ENCODE peak calls at places on chromosomes 12 and 14, in four cellular contexts. One of them, this sample, is unnamed.

GRCh38 chr14:99560946-99561683 is 42.9 kb downstream of the CCDC85C start:
- DNase-seq in breast epithelium: peak; percentile 70
- DNase-seq in GM12878: no peak
- DNase-seq in lower leg skin: no peak
- DNase-seq in this sample: no peak

GRCh38 chr12:81296556-81297305 is 218.9 kb downstream of the ACSS3 start:
- DNase-seq in breast epithelium: no peak
- DNase-seq in GM12878: no peak
- DNase-seq in lower leg skin: no peak
- DNase-seq in this sample: no peak

GRCh38 chr12:54419088-54419887 is at the start of gene ITGA5:
- DNase-seq in lower leg skin: peak; percentile 96
- DNase-seq in GM12878: no peak
- DNase-seq in breast epithelium: peak; percentile 47
- DNase-seq in this sample: no peak

GRCh38 chr12:69901141-69901900 is 76.3 kb downstream of the MYRFL start:
- DNase-seq in breast epithelium: no peak
- DNase-seq in GM12878: no peak
- DNase-seq in lower leg skin: no peak
- DNase-seq in this sample: no peak

GRCh38 chr12:59219148-59219547 is 298.8 kb upstream of the LRIG3 start:
- DNase-seq in lower leg skin: no peak
- DNase-seq in GM12878: no peak
- DNase-seq in breast epithelium: no peak
- DNase-seq in this sample: no peak

GRCh38 chr12:75666980-75667359 is 155.6 kb upstream of the KRR1 start:
- DNase-seq in lower leg skin: no peak
- DNase-seq in GM12878: no peak
- DNase-seq in breast epithelium: no peak
- DNase-seq in this sample: no peak

GRCh38 chr12:4383304-4383865 is 3.9 kb upstream of the FGF23 start:
- DNase-seq in lower leg skin: no peak
- DNase-seq in breast epithelium: no peak
- DNase-seq in GM12878: no peak
- DNase-seq in this sample: no peak

GRCh38 chr14:99524804-99525698 is 43.8 kb downstream of the CCNK start:
- DNase-seq in lower leg skin: no peak
- DNase-seq in GM12878: no peak
- DNase-seq in breast epithelium: no peak
- DNase-seq in this sample: no peak

GRCh38 chr12:106732890-106733289 is 41.6 kb upstream of the RIC8B start:
- DNase-seq in lower leg skin: peak; percentile 7
- DNase-seq in breast epithelium: no peak
- DNase-seq in GM12878: no peak
- DNase-seq in this sample: no peak

GRCh38 chr12:124386661-124387509 is 92.0 kb downstream of the RFLNA start:
- DNase-seq in breast epithelium: no peak
- DNase-seq in lower leg skin: no peak
- DNase-seq in GM12878: no peak
- DNase-seq in this sample: no peak

GRCh38 chr12:48285751-48286650 is 64.7 kb downstream of the ZNF641 start:
- DNase-seq in lower leg skin: no peak
- DNase-seq in GM12878: no peak
- DNase-seq in breast epithelium: no peak
- DNase-seq in this sample: no peak

GRCh38 chr12:112386726-112387125 is 4.5 kb upstream of the HECTD4 start:
- DNase-seq in GM12878: no peak
- DNase-seq in breast epithelium: no peak
- DNase-seq in lower leg skin: no peak
- DNase-seq in this sample: no peak

GRCh38 chr14:77053046-77053841 is 24.7 kb upstream of the IRF2BPL start:
- DNase-seq in GM12878: no peak
- DNase-seq in breast epithelium: peak; percentile 63
- DNase-seq in lower leg skin: no peak
- DNase-seq in this sample: peak; percentile 82

GRCh38 chr12:75859868-75860267 is 171.7 kb downstream of the PHLDA1 start:
- DNase-seq in lower leg skin: no peak
- DNase-seq in breast epithelium: no peak
- DNase-seq in GM12878: no peak
- DNase-seq in this sample: no peak

GRCh38 chr12:66692170-66692569 is 13.3 kb upstream of the GRIP1 start:
- DNase-seq in GM12878: no peak
- DNase-seq in breast epithelium: no peak
- DNase-seq in lower leg skin: no peak
- DNase-seq in this sample: no peak

GRCh38 chr12:66694666-66695065 is 15.8 kb upstream of the GRIP1 start:
- DNase-seq in lower leg skin: no peak
- DNase-seq in GM12878: no peak
- DNase-seq in breast epithelium: no peak
- DNase-seq in this sample: no peak

GRCh38 chr12:66692986-66693385 is 14.1 kb upstream of the GRIP1 start:
- DNase-seq in breast epithelium: no peak
- DNase-seq in GM12878: no peak
- DNase-seq in lower leg skin: no peak
- DNase-seq in this sample: no peak

GRCh38 chr12:66695130-66695529 is 16.3 kb upstream of the GRIP1 start:
- DNase-seq in lower leg skin: no peak
- DNase-seq in breast epithelium: no peak
- DNase-seq in GM12878: no peak
- DNase-seq in this sample: no peak

DNA sequence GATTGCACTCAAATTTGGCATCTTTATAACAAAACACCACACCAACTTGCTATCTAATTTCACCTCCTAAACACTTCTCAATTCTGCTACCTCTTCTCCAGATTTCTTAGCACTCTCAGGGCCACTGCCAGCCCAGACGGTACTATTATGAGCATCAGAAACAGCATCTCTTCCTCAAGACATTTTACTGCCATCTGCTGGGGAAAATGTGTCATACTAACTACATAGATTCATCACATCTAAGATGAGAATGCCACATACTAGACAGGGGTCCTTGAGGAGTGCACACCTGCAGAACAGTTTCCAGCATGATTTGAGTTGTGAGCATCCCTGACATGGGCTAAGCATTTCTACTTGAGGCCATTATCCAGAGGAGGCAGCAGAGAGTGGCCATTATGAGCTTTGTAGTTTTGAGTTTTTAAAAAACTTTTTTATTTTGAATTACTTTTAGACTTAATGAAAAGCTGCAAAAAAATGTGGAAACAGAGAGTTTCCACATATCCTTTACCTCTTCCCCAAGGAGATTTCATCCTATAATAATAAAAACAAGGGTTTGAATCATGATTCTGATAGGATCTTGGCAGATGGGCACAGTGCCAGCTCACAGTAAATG is 15.1 kb upstream of the GRIP1 start:
- DNase-seq in lower leg skin: no peak
- DNase-seq in breast epithelium: no peak
- DNase-seq in GM12878: peak; percentile 23
- DNase-seq in this sample: no peak
- TF ChIP-seq CTCF in lower leg skin: no peak
- TF ChIP-seq CTCF in breast epithelium: peak; percentile 55
- TF ChIP-seq CTCF in GM12878: peak; percentile 67
- TF ChIP-seq CTCF in this sample: peak; percentile 59

DNA sequence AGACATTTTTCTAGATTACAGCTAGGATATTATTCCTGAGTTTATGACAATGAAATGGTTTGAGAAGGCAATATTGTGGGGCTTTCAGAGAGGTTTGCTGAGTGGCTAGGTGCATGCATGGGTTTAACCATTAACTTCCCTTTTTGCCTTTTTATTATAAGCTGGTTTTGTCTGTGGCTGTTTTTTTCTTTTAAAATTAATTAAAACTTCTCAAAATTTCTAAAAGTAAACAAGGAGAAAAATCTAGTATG is 104.0 kb upstream of the BCAT1 start:
- DNase-seq in breast epithelium: no peak
- DNase-seq in GM12878: no peak
- DNase-seq in lower leg skin: no peak
- DNase-seq in this sample: no peak
- H3K4me3 ChIP-seq in breast epithelium: peak overlapping the region; percentile 30
- H3K4me3 ChIP-seq in GM12878: peak overlapping the region; percentile 83
- H3K4me3 ChIP-seq in lower leg skin: no peak overlapping the region
- H3K4me3 ChIP-seq in this sample: peak overlapping the region; percentile 63

GRCh38 chr12:65306603-65307501 is 28.4 kb downstream of the MSRB3 start:
- DNase-seq in lower leg skin: no peak
- DNase-seq in GM12878: no peak
- DNase-seq in breast epithelium: no peak
- DNase-seq in this sample: peak; percentile 20
- TF ChIP-seq CTCF in lower leg skin: no peak
- TF ChIP-seq CTCF in GM12878: peak; percentile 60
- TF ChIP-seq CTCF in breast epithelium: no peak
- TF ChIP-seq CTCF in this sample: peak; percentile 66

GRCh38 chr12:109089683-109090082 is 3.6 kb downstream of the ALKBH2 start:
- DNase-seq in lower leg skin: no peak
- DNase-seq in breast epithelium: no peak
- DNase-seq in GM12878: no peak
- DNase-seq in this sample: no peak
- H3K4me3 ChIP-seq in lower leg skin: no peak overlapping the region
- H3K4me3 ChIP-seq in breast epithelium: no peak overlapping the region
- H3K4me3 ChIP-seq in GM12878: no peak overlapping the region
- H3K4me3 ChIP-seq in this sample: no peak overlapping the region

GRCh38 chr14:81710232-81710845 is 176.7 kb upstream of the SEL1L start:
- DNase-seq in lower leg skin: no peak
- DNase-seq in GM12878: peak; percentile 0
- DNase-seq in breast epithelium: no peak
- DNase-seq in this sample: no peak
- TF ChIP-seq CTCF in lower leg skin: no peak
- TF ChIP-seq CTCF in GM12878: peak; percentile 58
- TF ChIP-seq CTCF in breast epithelium: peak; percentile 55
- TF ChIP-seq CTCF in this sample: peak; percentile 55

GRCh38 chr12:8949525-8950286 is at the start of gene M6PR:
- DNase-seq in GM12878: peak; percentile 94
- DNase-seq in lower leg skin: peak; percentile 99
- DNase-seq in breast epithelium: peak; percentile 89
- DNase-seq in this sample: peak; percentile 98

GRCh38 chr12:8950287-8950574 is 786 bp upstream of the M6PR start:
- DNase-seq in lower leg skin: no peak
- DNase-seq in GM12878: no peak
- DNase-seq in breast epithelium: no peak
- DNase-seq in this sample: no peak

GRCh38 chr12:8948711-8949524 is 527 bp downstream of the M6PR start:
- DNase-seq in GM12878: no peak
- DNase-seq in lower leg skin: no peak
- DNase-seq in breast epithelium: no peak
- DNase-seq in this sample: no peak

GRCh38 chr12:8946733-8947132 is 2.7 kb downstream of the M6PR start:
- DNase-seq in lower leg skin: no peak
- DNase-seq in breast epithelium: no peak
- DNase-seq in GM12878: no peak
- DNase-seq in this sample: no peak

GRCh38 chr12:8947737-8948136 is 1.7 kb downstream of the M6PR start:
- DNase-seq in breast epithelium: no peak
- DNase-seq in lower leg skin: no peak
- DNase-seq in GM12878: no peak
- DNase-seq in this sample: no peak
- H3K4me3 ChIP-seq in breast epithelium: no peak overlapping the region
- H3K4me3 ChIP-seq in lower leg skin: no peak overlapping the region
- H3K4me3 ChIP-seq in GM12878: peak overlapping the region; percentile 86
- H3K4me3 ChIP-seq in this sample: peak overlapping the region; percentile 93

GRCh38 chr12:74365178-74365964 is 172.3 kb upstream of the ATXN7L3B start:
- DNase-seq in breast epithelium: no peak
- DNase-seq in lower leg skin: no peak
- DNase-seq in GM12878: no peak
- DNase-seq in this sample: no peak
- TF ChIP-seq CTCF in breast epithelium: no peak
- TF ChIP-seq CTCF in lower leg skin: no peak
- TF ChIP-seq CTCF in GM12878: peak; percentile 52
- TF ChIP-seq CTCF in this sample: peak; percentile 45

GRCh38 chr14:62118461-62118860 is 356.2 kb downstream of the SNAPC1 start:
- DNase-seq in GM12878: no peak
- DNase-seq in breast epithelium: no peak
- DNase-seq in lower leg skin: no peak
- DNase-seq in this sample: no peak

GRCh38 chr14:62118871-62119270 is 356.7 kb downstream of the SNAPC1 start:
- DNase-seq in breast epithelium: no peak
- DNase-seq in GM12878: no peak
- DNase-seq in lower leg skin: no peak
- DNase-seq in this sample: no peak

GRCh38 chr14:62117010-62117717 is 354.9 kb downstream of the SNAPC1 start:
- DNase-seq in breast epithelium: no peak
- DNase-seq in GM12878: no peak
- DNase-seq in lower leg skin: peak; percentile 86
- DNase-seq in this sample: peak; percentile 76

DNA sequence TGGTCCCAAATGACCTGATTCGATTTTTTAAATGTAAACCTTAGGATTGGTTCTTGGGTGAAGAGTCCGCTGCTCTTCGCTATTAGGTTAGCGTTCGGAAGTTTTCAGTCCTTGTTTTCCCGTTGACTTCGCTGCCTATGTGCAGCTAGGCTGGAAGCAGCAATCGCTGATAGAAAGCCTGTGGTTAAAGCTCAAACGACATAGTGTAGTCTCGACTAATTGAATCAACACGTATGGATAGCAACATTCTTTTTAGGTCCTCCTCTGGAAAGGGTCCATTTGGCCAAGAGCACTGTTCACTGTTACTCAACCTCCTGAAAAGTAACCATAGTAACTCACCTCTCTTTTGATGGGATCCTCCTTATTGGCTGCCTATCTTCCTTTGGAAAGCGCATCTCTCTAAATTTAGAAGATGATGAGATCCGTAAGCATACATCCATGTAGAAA is 355.5 kb downstream of the SNAPC1 start:
- DNase-seq in breast epithelium: no peak
- DNase-seq in lower leg skin: no peak
- DNase-seq in GM12878: no peak
- DNase-seq in this sample: no peak
- H3K4me3 ChIP-seq in breast epithelium: no peak overlapping the region
- H3K4me3 ChIP-seq in lower leg skin: no peak overlapping the region
- H3K4me3 ChIP-seq in GM12878: peak overlapping the region; percentile 41
- H3K4me3 ChIP-seq in this sample: peak overlapping the region; percentile 10

GRCh38 chr14:58947816-58948440 is 240.5 kb upstream of the DAAM1 start:
- DNase-seq in breast epithelium: no peak
- DNase-seq in GM12878: no peak
- DNase-seq in lower leg skin: no peak
- DNase-seq in this sample: no peak
- TF ChIP-seq CTCF in breast epithelium: no peak
- TF ChIP-seq CTCF in GM12878: no peak
- TF ChIP-seq CTCF in lower leg skin: no peak
- TF ChIP-seq CTCF in this sample: no peak

This sample was measured in GM06990.